ENCODE peak calls at places on chromosomes 3 and 15, in seven cellular contexts. H is transverse colon, Q is HepG2, E is HCT116, R is suprapubic skin, G is stomach, A is tibial nerve. N is an unnamed sample.
A peak's percentile ranks its signal among the peaks of the same experiment; 100 is the strongest.

GRCh38 chr3:178233371-178233770 is 302.9 kb upstream of the KCNMB2 start:
- DNase-seq in E (no peak), G (no peak), Q (no peak), H (no peak), R (no peak), A (no peak), N (no peak)

GRCh38 chr3:9196009-9196408 is 53.4 kb downstream of the SRGAP3 start:
- DNase-seq in Q (no peak), E (no peak), G (no peak), R (no peak), A (no peak), H (no peak), N (no peak)

GRCh38 chr3:50926868-50927267 is 252.1 kb downstream of the DOCK3 start:
- DNase-seq in Q (no peak), A (no peak), E (no peak), R (no peak), H (no peak), G (no peak), N (no peak)

GRCh38 chr3:7953449-7954015 is 548.1 kb upstream of the LMCD1 start:
- DNase-seq in A (no peak), G (no peak), Q (no peak), R (no peak), H (no peak), E (no peak), N (no peak)

GRCh38 chr15:99536422-99537033 is 29.3 kb upstream of the MEF2A start:
- DNase-seq in G (no peak), A (no peak), E (peak; percentile 76), R (peak; percentile 76), Q (no peak), H (no peak), N (no peak)

GRCh38 chr3:51942603-51943450 is 664 bp downstream of the PARP3 start:
- DNase-seq in A (no peak), R (peak; percentile 81), E (peak; percentile 26), Q (peak; percentile 67), H (peak; percentile 73), G (peak; percentile 67), N (peak; percentile 82)

GRCh38 chr3:37372669-37373068 is 198.3 kb upstream of the LRRFIP2 start:
- DNase-seq in H (no peak), Q (no peak), E (no peak), R (no peak), A (no peak), G (no peak), N (no peak)

GRCh38 chr3:102400142-102400541 is 34.7 kb upstream of the ZPLD1 start:
- DNase-seq in Q (no peak), H (no peak), E (peak; percentile 22), A (no peak), R (no peak), G (no peak), N (no peak)

GRCh38 chr3:120693439-120694172 is 11.6 kb upstream of the HGD start:
- DNase-seq in R (no peak), E (no peak), H (no peak), G (no peak), Q (peak; percentile 86), A (no peak), N (no peak)

GRCh38 chr3:108598375-108598774 is 8.9 kb downstream of the DZIP3 start:
- DNase-seq in Q (no peak), H (no peak), G (no peak), A (no peak), E (no peak), R (no peak), N (no peak)

GRCh38 chr15:29773816-29774215 is 48.5 kb downstream of the TJP1 start:
- DNase-seq in E (no peak), G (no peak), Q (no peak), R (no peak), A (no peak), H (no peak), N (no peak)

GRCh38 chr15:90470453-90470852 is 59.3 kb upstream of the CRTC3 start:
- DNase-seq in Q (no peak), A (no peak), H (no peak), G (no peak), E (no peak), R (no peak), N (no peak)
- H3K36me3 ChIP-seq in Q (peaks cover 26% of the 10 kb centered on the region), A (peaks cover 6% of the 10 kb centered on the region), H (no peaks in the 10 kb centered on the region), G (peaks cover 98% of the 10 kb centered on the region), E (peaks cover 20% of the 10 kb centered on the region), R (peaks cover 94% of the 10 kb centered on the region), N (no peaks in the 10 kb centered on the region)

DNA sequence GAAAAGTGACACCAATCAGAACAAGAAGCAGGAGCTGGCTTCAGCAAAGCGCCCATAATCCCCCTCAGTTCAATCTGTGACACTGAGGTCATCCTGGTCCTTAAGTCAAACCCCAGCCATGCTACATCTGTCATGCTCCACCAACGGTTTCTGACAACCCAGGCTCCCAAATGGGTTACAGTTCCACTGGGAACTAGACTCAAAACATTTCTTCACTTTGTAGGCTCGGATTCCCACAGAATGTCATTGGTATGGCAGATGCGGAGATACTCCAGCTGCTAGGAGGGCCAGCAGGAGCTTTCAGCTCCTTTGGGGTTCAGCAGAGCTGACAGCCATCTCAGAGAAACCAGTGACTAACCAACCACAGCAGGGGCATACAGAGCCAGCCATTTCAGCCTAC is 48.9 kb downstream of the SUMF1 start:
- DNase-seq in H (no peak), R (no peak), A (no peak), G (no peak), E (no peak), Q (no peak), N (no peak)
- H3K27ac ChIP-seq in H (no peak overlapping the region), R (peak overlapping the region; percentile 3), A (no peak overlapping the region), G (no peak overlapping the region), E (no peak overlapping the region), Q (no peak overlapping the region), N (no peak overlapping the region)

DNA sequence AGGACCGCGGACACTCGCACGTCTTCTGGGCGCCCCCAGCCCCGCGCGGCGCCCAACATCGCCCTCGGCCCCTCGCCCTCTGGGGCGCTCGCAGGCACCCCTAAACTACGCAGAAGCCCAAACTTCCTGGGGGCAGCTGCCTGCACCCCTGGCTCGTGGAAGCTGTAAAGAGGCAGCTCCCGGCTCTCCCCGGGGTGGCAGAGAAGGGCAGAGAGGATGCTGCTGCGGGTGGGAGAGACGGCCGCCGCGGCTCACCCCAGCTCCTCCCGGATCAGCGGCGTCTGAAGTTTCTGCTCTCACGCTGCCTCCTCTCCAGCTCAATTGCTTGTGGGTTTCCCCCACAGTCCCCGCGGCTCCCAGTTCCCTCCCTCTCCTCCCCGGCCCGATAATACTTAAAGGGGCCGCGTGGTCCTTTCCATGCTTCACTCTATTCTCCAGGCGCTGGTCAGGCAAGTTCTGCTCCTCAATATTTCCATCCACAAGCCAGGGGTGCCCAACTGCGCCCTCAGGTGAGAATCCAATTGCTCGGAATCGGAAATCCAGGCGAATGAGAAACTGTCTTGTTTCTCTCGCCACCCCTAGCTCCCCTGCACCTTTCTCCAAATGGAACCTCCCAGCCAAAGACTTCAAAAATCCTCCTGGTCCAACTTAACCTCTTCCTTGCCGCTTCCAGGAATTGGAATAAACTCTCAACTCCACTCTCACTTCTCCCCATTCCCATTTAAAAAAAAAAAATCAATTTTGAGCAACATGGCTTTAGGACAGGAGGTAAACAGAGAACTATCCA is 748.5 kb downstream of the ROBO1 start:
- DNase-seq in H (peak; percentile 54), Q (peak; percentile 84), G (peak; percentile 77), E (no peak), A (peak; percentile 48), R (peak; percentile 84), N (peak; percentile 84)
- TF ChIP-seq POLR2A in H (peak; percentile 54), Q (peak; percentile 90), G (no peak), E (no peak), A (peak; percentile 20), R (peak; percentile 43), N (peak; percentile 65)

GRCh38 chr3:141268791-141269190 is 37.2 kb downstream of the PXYLP1 start:
- DNase-seq in Q (no peak), H (no peak), E (no peak), R (no peak), A (no peak), G (no peak), N (no peak)

GRCh38 chr3:141273700-141274410 is 42.2 kb downstream of the PXYLP1 start:
- DNase-seq in G (no peak), Q (no peak), A (no peak), R (no peak), H (no peak), E (no peak), N (no peak)

GRCh38 chr3:141272906-141273662 is 41.5 kb downstream of the PXYLP1 start:
- DNase-seq in E (no peak), G (no peak), H (no peak), A (no peak), R (no peak), Q (no peak), N (no peak)

GRCh38 chr3:141274411-141275031 is 42.9 kb downstream of the PXYLP1 start:
- DNase-seq in A (no peak), H (no peak), R (no peak), E (no peak), Q (no peak), G (no peak), N (no peak)

GRCh38 chr3:141271279-141272033 is 39.8 kb downstream of the PXYLP1 start:
- DNase-seq in Q (peak; percentile 52), H (no peak), E (no peak), G (no peak), R (no peak), A (no peak), N (no peak)
- H3K36me3 ChIP-seq in Q (no peaks in the 10 kb centered on the region), H (no peaks in the 10 kb centered on the region), E (no peaks in the 10 kb centered on the region), G (peaks cover 9% of the 10 kb centered on the region), R (no peaks in the 10 kb centered on the region), A (no peaks in the 10 kb centered on the region), N (no peaks in the 10 kb centered on the region)

GRCh38 chr15:68480296-68480695 is 48.3 kb upstream of the ITGA11 start:
- DNase-seq in R (no peak), E (no peak), Q (no peak), G (no peak), A (no peak), H (no peak), N (no peak)
- H3K27ac ChIP-seq in R (no peak overlapping the region), E (no peak overlapping the region), Q (no peak overlapping the region), G (no peak overlapping the region), A (no peak overlapping the region), H (peak overlapping the region; percentile 45), N (no peak overlapping the region)

GRCh38 chr15:90902656-90902995 is 476 bp upstream of the MAN2A2 start:
- DNase-seq in H (no peak), R (no peak), A (no peak), E (no peak), G (no peak), Q (no peak), N (no peak)
- TF ChIP-seq POLR2A in H (no peak), R (peak; percentile 8), A (no peak), E (peak; percentile 70), G (no peak), Q (no peak), N (no peak)

GRCh38 chr3:105674437-105675065 is 194.3 kb downstream of the CBLB start:
- DNase-seq in A (no peak), R (no peak), Q (no peak), E (no peak), H (no peak), G (no peak), N (no peak)
- H3K36me3 ChIP-seq in A (no peaks in the 10 kb centered on the region), R (peaks cover 46% of the 10 kb centered on the region), Q (peaks cover 6% of the 10 kb centered on the region), E (no peaks in the 10 kb centered on the region), H (no peaks in the 10 kb centered on the region), G (peaks cover 62% of the 10 kb centered on the region), N (no peaks in the 10 kb centered on the region)

N was measured in Peyer's patch.